ENCODE peak calls at places on chromosomes 16 and 17, in ten cellular contexts. M, I, P, K, E, F, H, X, S and Q are unnamed samples.
A peak's percentile ranks its signal among the peaks of the same experiment; 100 is the strongest.

GRCh38 chr16:19926449-19927390 is 42.1 kb upstream of the GPRC5B start:
- DNase-seq in M (no peak), I (no peak), P (no peak), K (no peak), E (no peak), F (peak; percentile 56), H (no peak), X (peak; percentile 39), S (no peak), Q (no peak)

GRCh38 chr17:76492989-76493501 is 8.2 kb downstream of the RHBDF2 start:
- DNase-seq in M (no peak), I (no peak), P (peak; percentile 69), K (no peak), E (peak; percentile 62), F (peak; percentile 77), H (peak; percentile 81), X (no peak), S (no peak), Q (no peak)

GRCh38 chr17:46862949-46863348 is 11.6 kb downstream of the WNT9B start:
- DNase-seq in M (no peak), I (no peak), P (no peak), K (peak; percentile 89), E (no peak), F (no peak), H (no peak), X (no peak), S (no peak), Q (no peak)

GRCh38 chr16:84844561-84845495 is 25.0 kb downstream of the CRISPLD2 start:
- DNase-seq in M (no peak), I (no peak), P (no peak), K (peak; percentile 74), E (no peak), F (no peak), H (no peak), X (no peak), S (no peak), Q (no peak)

GRCh38 chr16:1812732-1813163 is 13.9 kb downstream of the HAGH start:
- DNase-seq in M (no peak), I (peak; percentile 41), P (peak; percentile 61), K (peak; percentile 78), E (peak; percentile 72), F (peak; percentile 74), H (peak; percentile 35), X (no peak), S (peak; percentile 84), Q (no peak)

GRCh38 chr17:63842173-63842539 is 329 bp downstream of the SMARCD2 start:
- DNase-seq in M (peak; percentile 48), I (peak; percentile 51), P (peak; percentile 51), K (peak; percentile 62), E (peak; percentile 51), F (no peak), H (no peak), X (no peak), S (peak; percentile 42), Q (no peak)

GRCh38 chr17:71919181-71919580 is 201.6 kb upstream of the SOX9 start:
- DNase-seq in M (no peak), I (no peak), P (no peak), K (no peak), E (no peak), F (peak; percentile 54), H (no peak), X (no peak), S (no peak), Q (no peak)

GRCh38 chr17:70863436-70864248 is 694.3 kb downstream of the KCNJ2 start:
- DNase-seq in M (no peak), I (no peak), P (peak; percentile 27), K (no peak), E (no peak), F (no peak), H (no peak), X (no peak), S (peak; percentile 40), Q (no peak)

GRCh38 chr16:79994413-79994812 is 393.9 kb upstream of the MAF start:
- DNase-seq in M (no peak), I (no peak), P (no peak), K (no peak), E (no peak), F (no peak), H (no peak), X (no peak), S (no peak), Q (no peak)

GRCh38 chr16:53817812-53818211 is 113.9 kb downstream of the FTO start:
- DNase-seq in M (no peak), I (no peak), P (no peak), K (no peak), E (no peak), F (peak; percentile 79), H (no peak), X (no peak), S (no peak), Q (no peak)

GRCh38 chr16:87653234-87653633 is 50.9 kb downstream of the JPH3 start:
- DNase-seq in M (no peak), I (no peak), P (no peak), K (peak; percentile 54), E (no peak), F (no peak), H (peak; percentile 50), X (no peak), S (no peak), Q (no peak)

GRCh38 chr16:85998868-85999729 is 100.1 kb downstream of the IRF8 start:
- DNase-seq in M (no peak), I (no peak), P (no peak), K (no peak), E (no peak), F (no peak), H (peak; percentile 34), X (no peak), S (no peak), Q (no peak)

GRCh38 chr17:43554857-43555256 is 8.7 kb upstream of the ETV4 start:
- DNase-seq in M (no peak), I (no peak), P (no peak), K (peak; percentile 53), E (no peak), F (no peak), H (no peak), X (no peak), S (no peak), Q (no peak)

GRCh38 chr16:82281544-82281943 is 111.5 kb upstream of the MPHOSPH6 start:
- DNase-seq in M (no peak), I (no peak), P (no peak), K (no peak), E (no peak), F (peak; percentile 6), H (no peak), X (no peak), S (no peak), Q (no peak)

GRCh38 chr17:74601944-74602572 is 10.0 kb upstream of the CD300LD start:
- DNase-seq in M (peak; percentile 41), I (no peak), P (peak; percentile 50), K (peak; percentile 67), E (no peak), F (peak; percentile 34), H (peak; percentile 54), X (no peak), S (peak; percentile 19), Q (no peak)

GRCh38 chr17:38867179-38867994 is 2.5 kb upstream of the LASP1 start:
- DNase-seq in M (peak; percentile 41), I (peak; percentile 75), P (peak; percentile 73), K (peak; percentile 79), E (no peak), F (peak; percentile 68), H (peak; percentile 80), X (no peak), S (peak; percentile 72), Q (no peak)
- TF ChIP-seq CTCF in M (peak; percentile 61), I (no peak), P (no peak), K (peak; percentile 18), E (peak; percentile 21), F (peak; percentile 43), H (peak; percentile 69), X (peak; percentile 11), S (peak; percentile 40), Q (no peak)

DNA sequence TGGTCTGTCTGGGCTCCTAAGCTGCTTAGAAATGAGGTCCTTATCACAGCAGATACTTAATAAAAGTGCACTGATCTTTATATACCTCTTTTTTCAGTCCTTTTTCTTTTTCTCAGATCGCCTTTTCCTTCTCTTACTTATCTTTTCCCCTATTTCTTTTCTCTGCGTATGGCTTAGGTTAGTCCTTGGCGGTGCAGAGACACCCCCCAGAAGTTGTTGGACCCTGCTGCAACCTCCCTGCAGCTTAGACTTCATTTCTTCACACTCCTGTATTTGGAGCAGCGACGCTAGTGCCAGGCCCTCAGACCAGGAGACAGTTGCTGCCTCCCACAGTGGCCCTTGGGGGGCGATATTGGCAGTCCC is 67.6 kb downstream of the CENPV start:
- DNase-seq in M (no peak), I (no peak), P (no peak), K (no peak), E (no peak), F (no peak), H (no peak), X (no peak), S (no peak), Q (no peak)
- TF ChIP-seq CTCF in M (peak; percentile 61), I (no peak), P (peak; percentile 42), K (peak; percentile 83), E (peak; percentile 48), F (peak; percentile 41), H (peak; percentile 86), X (peak; percentile 68), S (peak; percentile 24), Q (no peak)

GRCh38 chr17:50024808-50025207 is 29.8 kb upstream of the DLX3 start:
- DNase-seq in M (no peak), I (no peak), P (no peak), K (no peak), E (no peak), F (no peak), H (no peak), X (no peak), S (no peak), Q (no peak)
- TF ChIP-seq CTCF in M (no peak), I (no peak), P (no peak), K (no peak), E (no peak), F (no peak), H (no peak), X (no peak), S (no peak), Q (no peak)

GRCh38 chr16:64047207-64047606 is 1074.7 kb downstream of the CDH11 start:
- DNase-seq in M (no peak), I (no peak), P (no peak), K (no peak), E (no peak), F (no peak), H (no peak), X (no peak), S (no peak), Q (no peak)

GRCh38 chr16:64047878-64048277 is 1074.0 kb downstream of the CDH11 start:
- DNase-seq in M (no peak), I (no peak), P (no peak), K (no peak), E (no peak), F (no peak), H (no peak), X (no peak), S (no peak), Q (no peak)

GRCh38 chr16:64051826-64052225 is 1070.0 kb downstream of the CDH11 start:
- DNase-seq in M (no peak), I (no peak), P (no peak), K (peak; percentile 65), E (no peak), F (peak; percentile 0), H (peak; percentile 31), X (peak; percentile 1), S (no peak), Q (no peak)
- TF ChIP-seq CTCF in M (peak; percentile 66), I (no peak), P (no peak), K (peak; percentile 59), E (peak; percentile 37), F (peak; percentile 37), H (peak; percentile 80), X (peak; percentile 16), S (peak; percentile 17), Q (no peak)